ENCODE peak calls at places on chromosomes 12 and 14, in five cellular contexts. W is heart right ventricle; G is CD8-positive, alpha-beta T cell; J is MM.1S; T is ovary. O is an unnamed sample.
A peak's percentile ranks its signal among the peaks of the same experiment; 100 is the strongest.

GRCh38 chr14:69535230-69535848 is 39.3 kb downstream of the CCDC177 start:
- DNase-seq in W (peak; percentile 18), G (no peak), J (no peak), T (peak; percentile 28), O (peak; percentile 76)

GRCh38 chr14:65332141-65332871 is 80.2 kb upstream of the FUT8 start:
- DNase-seq in W (no peak), G (no peak), J (no peak), T (no peak), O (no peak)

GRCh38 chr12:49923878-49924610 is 20.3 kb upstream of the FAIM2 start:
- DNase-seq in W (no peak), G (no peak), J (no peak), T (no peak), O (no peak)

GRCh38 chr12:130873825-130874224 is 2.0 kb downstream of the RAN start:
- DNase-seq in W (no peak), G (no peak), J (no peak), T (no peak), O (no peak)

GRCh38 chr14:102094101-102094500 is 7.3 kb upstream of the HSP90AA1 start:
- DNase-seq in W (no peak), G (no peak), J (no peak), T (no peak), O (no peak)

GRCh38 chr14:71733210-71733883 is 198.9 kb upstream of the RGS6 start:
- DNase-seq in W (no peak), G (no peak), J (no peak), T (no peak), O (no peak)

GRCh38 chr14:49975286-49975685 is 82.4 kb downstream of the ARF6 start:
- DNase-seq in W (no peak), G (no peak), J (no peak), T (no peak), O (peak; percentile 62)

GRCh38 chr12:76666272-76666845 is 97.6 kb upstream of the ZDHHC17 start:
- DNase-seq in W (no peak), G (no peak), J (no peak), T (no peak), O (no peak)

GRCh38 chr12:114682920-114683708 is 861 bp downstream of the TBX3 start:
- DNase-seq in W (peak; percentile 38), G (no peak), J (no peak), T (peak; percentile 48), O (peak; percentile 38)

GRCh38 chr14:67395876-67396189 is 16.1 kb downstream of the PLEK2 start:
- DNase-seq in W (no peak), G (no peak), J (no peak), T (no peak), O (no peak)

GRCh38 chr14:99250636-99251208 is 21.3 kb downstream of the BCL11B start:
- DNase-seq in W (no peak), G (no peak), J (no peak), T (no peak), O (no peak)

GRCh38 chr12:95820096-95820703 is 29.6 kb upstream of the NTN4 start:
- DNase-seq in W (peak; percentile 36), G (no peak), J (no peak), T (peak; percentile 43), O (peak; percentile 69)

GRCh38 chr12:107494331-107494730 is 191.3 kb upstream of the PWP1 start:
- DNase-seq in W (no peak), G (no peak), J (no peak), T (no peak), O (no peak)

GRCh38 chr12:88371416-88372183 is 208.7 kb downstream of the KITLG start:
- DNase-seq in W (no peak), G (no peak), J (no peak), T (no peak), O (no peak)

GRCh38 chr12:31874961-31875608 is 84.1 kb upstream of the RESF1 start:
- DNase-seq in W (peak; percentile 69), G (peak; percentile 59), J (peak; percentile 21), T (peak; percentile 45), O (no peak)

GRCh38 chr14:68358978-68359861 is 433.6 kb downstream of the ZFP36L1 start:
- DNase-seq in W (no peak), G (no peak), J (no peak), T (no peak), O (no peak)

GRCh38 chr14:90815567-90815816 is 738 bp downstream of the TTC7B start:
- DNase-seq in W (no peak), G (no peak), J (no peak), T (no peak), O (no peak)

GRCh38 chr14:64855732-64856527 is 23.8 kb downstream of the SPTB start:
- DNase-seq in W (no peak), G (no peak), J (peak; percentile 43), T (no peak), O (no peak)

GRCh38 chr14:86574026-86574777 is 1044.3 kb downstream of the FLRT2 start:
- DNase-seq in W (no peak), G (no peak), J (no peak), T (no peak), O (no peak)

GRCh38 chr12:47382305-47382704 is 302.5 kb upstream of the AMIGO2 start:
- DNase-seq in W (no peak), G (no peak), J (no peak), T (no peak), O (no peak)

GRCh38 chr12:132717011-132717410 is 6.4 kb downstream of the PGAM5 start:
- DNase-seq in W (no peak), G (no peak), J (no peak), T (no peak), O (no peak)

GRCh38 chr12:45216297-45216982 is 545 bp downstream of the ANO6 start:
- DNase-seq in W (peak; percentile 44), G (peak; percentile 30), J (peak; percentile 51), T (peak; percentile 54), O (peak; percentile 41)

GRCh38 chr14:90381999-90382451 is 14.8 kb upstream of the CALM1 start:
- DNase-seq in W (peak; percentile 29), G (no peak), J (no peak), T (peak; percentile 51), O (no peak)

GRCh38 chr12:3101309-3102022 is 24.3 kb downstream of the TSPAN9 start:
- DNase-seq in W (no peak), G (no peak), J (no peak), T (no peak), O (peak; percentile 82)

GRCh38 chr12:115574831-115575230 is 702.7 kb downstream of the MED13L start:
- DNase-seq in W (no peak), G (no peak), J (no peak), T (no peak), O (no peak)

GRCh38 chr14:73397810-73398209 is 60.5 kb downstream of the NUMB start:
- DNase-seq in W (no peak), G (no peak), J (no peak), T (no peak), O (no peak)

GRCh38 chr14:73403181-73403752 is 55.1 kb downstream of the NUMB start:
- DNase-seq in W (no peak), G (no peak), J (no peak), T (no peak), O (no peak)

GRCh38 chr14:73402579-73402978 is 55.8 kb downstream of the NUMB start:
- DNase-seq in W (no peak), G (no peak), J (peak; percentile 10), T (no peak), O (no peak)
- H3K27ac ChIP-seq in W (no peak overlapping the region), G (no peak overlapping the region), J (no peak overlapping the region), T (no peak overlapping the region), O (no peak overlapping the region)

DNA sequence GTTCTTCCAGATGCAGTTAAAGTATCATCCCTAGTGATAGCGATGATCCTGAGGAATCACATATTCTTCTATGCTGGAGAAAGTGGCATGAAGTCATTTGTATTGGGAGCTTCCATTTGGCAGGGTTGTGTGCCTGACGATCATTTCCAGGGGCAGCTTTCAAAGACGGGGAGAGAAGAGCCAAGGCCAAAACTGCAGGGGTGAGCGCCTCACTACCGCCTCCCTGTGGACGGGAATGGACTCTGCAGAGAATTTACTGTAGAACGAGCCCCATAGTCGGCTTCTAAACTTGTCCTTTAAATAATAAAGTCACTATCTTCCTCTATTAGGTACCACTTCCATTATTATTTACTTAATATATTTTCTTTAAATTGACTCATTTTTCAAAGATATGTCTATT is 555.9 kb upstream of the TMEM132C start:
- DNase-seq in W (no peak), G (no peak), J (no peak), T (no peak), O (no peak)
- TF ChIP-seq CTCF in W (peak; percentile 19), G (no peak), J (peak; percentile 6), T (no peak), O (no peak)

GRCh38 chr14:23550827-23551265 is 719 bp downstream of the ZFHX2 start:
- DNase-seq in W (peak; percentile 42), G (no peak), J (no peak), T (no peak), O (peak; percentile 6)
- H3K27ac ChIP-seq in W (peak overlapping the region; percentile 73), G (peak overlapping the region; percentile 13), J (no peak overlapping the region), T (no peak overlapping the region), O (peak overlapping the region; percentile 45)

GRCh38 chr14:100903672-100904185 is at the start of gene RTL1:
- DNase-seq in W (no peak), G (no peak), J (no peak), T (peak; percentile 24), O (no peak)

GRCh38 chr14:100907240-100907639 is 3.7 kb upstream of the RTL1 start:
- DNase-seq in W (no peak), G (no peak), J (no peak), T (no peak), O (no peak)

GRCh38 chr14:100905166-100905565 is 1.6 kb upstream of the RTL1 start:
- DNase-seq in W (no peak), G (no peak), J (no peak), T (no peak), O (no peak)

GRCh38 chr14:100904307-100905019 is 941 bp upstream of the RTL1 start:
- DNase-seq in W (no peak), G (no peak), J (no peak), T (peak; percentile 53), O (no peak)

GRCh38 chr14:100906420-100906819 is 2.9 kb upstream of the RTL1 start:
- DNase-seq in W (no peak), G (no peak), J (no peak), T (no peak), O (peak; percentile 26)
- TF ChIP-seq CTCF in W (no peak), G (no peak), J (peak; percentile 6), T (no peak), O (no peak)

GRCh38 chr12:56104815-56105476 is 587 bp downstream of the PA2G4 start:
- DNase-seq in W (no peak), G (no peak), J (peak; percentile 19), T (peak; percentile 38), O (no peak)
- H3K27ac ChIP-seq in W (peak overlapping the region; percentile 93), G (peak overlapping the region; percentile 53), J (peak overlapping the region; percentile 38), T (peak overlapping the region; percentile 39), O (peak overlapping the region; percentile 83)